ENCODE peak calls at places on chromosomes 3 and 15, in seven cellular contexts. T is activated naive CD4-positive, alpha-beta T cell treated with Interleukin-2 at 50 U/mL for 16 hours; W is stimulated activated CD8-positive, alpha-beta memory T cell treated with anti-CD3 and anti-CD28 coated beads, Interleukin-12 subunit alpha, Interleukin-12 subunit beta, amount 100 ng/mL, for 4 hours; L is fibroblast of lung; X is iris pigment epithelial cell; P is uterus; V is GM10248. J is an unnamed sample.

GRCh38 chr3:138348950-138349739 is 766 bp downstream of the MRAS start:
- DNase-seq in P (peak), X (peak), V (no peak), T (no peak), W (no peak), L (peak), J (no peak)

GRCh38 chr3:152272771-152273242 is 4.1 kb downstream of the MBNL1 start:
- DNase-seq in W (no peak), L (peak), X (peak), V (no peak), T (peak), P (no peak), J (no peak)

GRCh38 chr15:29571728-29572454 is 250.4 kb downstream of the TJP1 start:
- DNase-seq in P (no peak), T (no peak), L (no peak), W (no peak), X (peak), V (no peak), J (no peak)

GRCh38 chr15:85030301-85031049 is 48.8 kb downstream of the PDE8A start:
- DNase-seq in P (no peak), V (no peak), L (peak), W (no peak), X (peak), T (no peak), J (no peak)

GRCh38 chr3:46351646-46352045 is 2.3 kb upstream of the CCR2 start:
- DNase-seq in V (no peak), P (no peak), T (no peak), L (no peak), W (no peak), X (no peak), J (no peak)

GRCh38 chr3:181880339-181880738 is 168.6 kb downstream of the SOX2 start:
- DNase-seq in V (no peak), P (no peak), W (no peak), L (no peak), X (no peak), T (no peak), J (no peak)

GRCh38 chr3:24254649-24255048 is 240.0 kb downstream of the THRB start:
- DNase-seq in P (no peak), L (peak), V (no peak), W (no peak), T (no peak), X (peak), J (no peak)

GRCh38 chr3:116263842-116264545 is 181.3 kb downstream of the LSAMP start:
- DNase-seq in T (no peak), V (no peak), L (peak), X (peak), P (no peak), W (no peak), J (no peak)

J was measured in activated B cell treated with CpG ODN at 0.5 μM for 24 hours.